ENCODE peak calls at places on chromosome 10, in seven cellular contexts. R is HepG2, C is GM12878, O is K562, U is H1, Z is HEK293T, S is WTC11. D is an unnamed sample.

GRCh38 chr10:120979435-120980315 is 128.5 kb downstream of the WDR11 start:
- DNase-seq in R (peak), C (no peak), O (no peak), U (peak), Z (peak), S (peak), D (peak)

GRCh38 chr10:8319704-8320103 is 265.2 kb downstream of the GATA3 start:
- DNase-seq in R (no peak), C (no peak), O (no peak), U (no peak), Z (no peak), S (no peak), D (no peak)

GRCh38 chr10:88095778-88096452 is 232.5 kb downstream of the PTEN start:
- DNase-seq in R (no peak), C (no peak), O (no peak), U (no peak), Z (no peak), S (no peak), D (no peak)

GRCh38 chr10:4431114-4431862 is 394.7 kb upstream of the AKR1E2 start:
- DNase-seq in R (peak), C (no peak), O (no peak), U (no peak), Z (no peak), S (no peak), D (peak)

GRCh38 chr10:101774589-101775272 is 1.2 kb downstream of the FGF8 start:
- DNase-seq in R (no peak), C (no peak), O (no peak), U (peak), Z (no peak), S (peak), D (no peak)

GRCh38 chr10:103553743-103554487 is 60.4 kb downstream of the NEURL1 start:
- DNase-seq in R (no peak), C (no peak), O (no peak), U (no peak), Z (no peak), S (no peak), D (no peak)

GRCh38 chr10:123906884-123907652 is 15.5 kb upstream of the CPXM2 start:
- DNase-seq in R (no peak), C (no peak), O (no peak), U (no peak), Z (no peak), S (no peak), D (no peak)

GRCh38 chr10:116272497-116273221 is at the start of gene GFRA1:
- DNase-seq in R (no peak), C (no peak), O (no peak), U (peak), Z (peak), S (peak), D (no peak)

GRCh38 chr10:71401969-71402368 is 5.2 kb downstream of the CDH23 start:
- DNase-seq in R (no peak), C (no peak), O (no peak), U (no peak), Z (no peak), S (no peak), D (no peak)

GRCh38 chr10:113650172-113650571 is 13.7 kb downstream of the NRAP start:
- DNase-seq in R (peak), C (no peak), O (no peak), U (no peak), Z (no peak), S (no peak), D (no peak)

GRCh38 chr10:80457554-80458262 is 3.6 kb downstream of the TSPAN14 start:
- DNase-seq in R (peak), C (no peak), O (no peak), U (no peak), Z (no peak), S (peak), D (no peak)

GRCh38 chr10:1358860-1359598 is 302.8 kb downstream of the WDR37 start:
- DNase-seq in R (no peak), C (no peak), O (no peak), U (no peak), Z (no peak), S (no peak), D (no peak)

GRCh38 chr10:117757121-117757795 is 214.7 kb downstream of the EMX2 start:
- DNase-seq in R (no peak), C (no peak), O (no peak), U (no peak), Z (no peak), S (no peak), D (no peak)

GRCh38 chr10:92727550-92727949 is 37.8 kb downstream of the HHEX start:
- DNase-seq in R (peak), C (no peak), O (no peak), U (no peak), Z (no peak), S (no peak), D (no peak)

GRCh38 chr10:46515402-46516192 is 40.9 kb downstream of the GPRIN2 start:
- DNase-seq in R (no peak), C (no peak), O (no peak), U (peak), Z (no peak), S (peak), D (no peak)

GRCh38 chr10:22740180-22740579 is 25.8 kb upstream of the PIP4K2A start:
- DNase-seq in R (peak), C (no peak), O (no peak), U (no peak), Z (no peak), S (no peak), D (no peak)

GRCh38 chr10:68253356-68253755 is 21.4 kb upstream of the ATOH7 start:
- DNase-seq in R (no peak), C (no peak), O (no peak), U (no peak), Z (no peak), S (no peak), D (no peak)

GRCh38 chr10:121418126-121418777 is 180.0 kb downstream of the FGFR2 start:
- DNase-seq in R (no peak), C (no peak), O (no peak), U (no peak), Z (no peak), S (no peak), D (peak)

GRCh38 chr10:35633006-35633980 is 8.8 kb downstream of the FZD8 start:
- DNase-seq in R (no peak), C (no peak), O (no peak), U (no peak), Z (no peak), S (no peak), D (no peak)
- TF ChIP-seq SP1 in R (no peak), C (no peak), O (no peak), U (no peak), Z (no peak), S (no peak), D (no peak)

DNA sequence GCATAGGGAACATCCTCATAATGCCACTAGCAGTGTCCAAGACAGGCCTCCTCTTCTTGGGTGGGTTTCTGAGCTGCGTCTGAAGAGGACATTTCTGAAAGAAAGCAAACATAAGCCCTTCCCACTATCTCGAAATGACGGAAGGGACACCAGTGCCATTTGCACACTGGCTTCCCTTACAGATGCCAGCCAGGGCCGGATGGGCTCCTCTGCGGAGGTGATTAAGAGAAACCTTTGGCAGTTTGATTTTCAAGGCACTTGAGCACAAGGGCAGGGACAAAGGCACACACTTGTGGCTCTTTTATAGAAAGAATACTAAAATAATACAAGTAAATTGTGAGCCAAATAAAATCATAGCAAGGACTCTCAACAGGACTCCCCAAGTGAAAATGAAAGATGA is 106.6 kb upstream of the CELF2 start:
- DNase-seq in R (no peak), C (no peak), O (no peak), U (no peak), Z (no peak), S (no peak), D (no peak)
- TF ChIP-seq SP1 in R (no peak), C (no peak), O (no peak), U (no peak), Z (no peak), S (no peak), D (no peak)

DNA sequence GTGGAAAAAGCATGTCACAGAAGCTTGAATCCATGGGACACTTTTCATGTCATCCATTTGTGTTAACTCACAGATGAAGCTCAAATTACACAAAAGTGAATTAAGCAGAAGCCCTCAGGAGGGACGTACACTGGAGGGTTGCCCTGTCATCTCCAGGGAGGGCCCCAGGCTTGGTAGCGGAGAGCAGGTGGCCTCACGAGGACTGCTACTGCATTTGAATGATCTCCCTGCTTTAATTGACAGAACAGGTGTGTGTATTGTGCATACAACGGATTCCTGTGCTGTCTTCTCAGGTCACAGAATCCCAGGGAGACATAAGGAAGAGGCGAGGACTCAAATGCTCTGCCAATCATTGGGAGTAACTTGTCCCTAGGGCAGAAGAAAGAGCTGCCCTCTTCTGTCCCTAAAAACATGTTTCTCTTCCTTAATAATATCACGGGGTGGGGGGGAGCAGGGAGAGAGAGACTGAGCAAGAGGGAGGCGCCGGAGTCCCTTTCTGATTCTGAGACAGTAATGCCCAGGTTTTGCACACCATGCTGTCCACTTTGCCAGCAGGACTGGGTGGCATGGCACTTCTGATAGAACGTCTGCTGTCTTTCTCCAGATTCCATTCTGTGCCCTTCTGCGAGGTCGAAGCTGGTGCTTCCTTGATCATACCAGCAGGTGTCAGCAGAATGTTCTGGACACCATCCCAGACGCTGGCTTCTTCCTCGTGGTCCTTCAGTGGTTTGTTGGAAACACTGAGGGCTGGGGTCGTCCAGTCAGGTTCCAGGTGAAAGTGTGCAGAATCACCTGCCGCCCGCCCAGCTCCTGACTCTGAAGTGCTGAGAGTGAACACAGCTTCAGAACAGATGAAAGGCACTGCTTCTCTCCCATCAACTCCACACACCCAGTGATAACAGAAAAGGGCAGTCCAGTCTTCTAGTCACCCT is 26.1 kb upstream of the RASGEF1A start:
- DNase-seq in R (peak), C (no peak), O (peak), U (no peak), Z (peak), S (peak), D (peak)
- TF ChIP-seq SP1 in R (no peak), C (no peak), O (no peak), U (no peak), Z (no peak), S (no peak), D (no peak)

GRCh38 chr10:110209926-110210662 is 2.7 kb downstream of the MXI1 start:
- DNase-seq in R (no peak), C (no peak), O (peak), U (peak), Z (peak), S (peak), D (no peak)

GRCh38 chr10:110214380-110214826 is 7.0 kb downstream of the MXI1 start:
- DNase-seq in R (no peak), C (no peak), O (no peak), U (no peak), Z (no peak), S (no peak), D (no peak)

GRCh38 chr10:110211455-110211843 is 4.0 kb downstream of the MXI1 start:
- DNase-seq in R (no peak), C (no peak), O (no peak), U (no peak), Z (no peak), S (no peak), D (no peak)

GRCh38 chr10:110210663-110211454 is 3.5 kb downstream of the MXI1 start:
- DNase-seq in R (peak), C (peak), O (peak), U (peak), Z (peak), S (peak), D (peak)

GRCh38 chr10:110212119-110213006 is 5.0 kb downstream of the MXI1 start:
- DNase-seq in R (no peak), C (no peak), O (peak), U (peak), Z (no peak), S (no peak), D (no peak)
- TF ChIP-seq SP1 in R (no peak), C (no peak), O (no peak), U (no peak), Z (no peak), S (no peak), D (no peak)

DNA sequence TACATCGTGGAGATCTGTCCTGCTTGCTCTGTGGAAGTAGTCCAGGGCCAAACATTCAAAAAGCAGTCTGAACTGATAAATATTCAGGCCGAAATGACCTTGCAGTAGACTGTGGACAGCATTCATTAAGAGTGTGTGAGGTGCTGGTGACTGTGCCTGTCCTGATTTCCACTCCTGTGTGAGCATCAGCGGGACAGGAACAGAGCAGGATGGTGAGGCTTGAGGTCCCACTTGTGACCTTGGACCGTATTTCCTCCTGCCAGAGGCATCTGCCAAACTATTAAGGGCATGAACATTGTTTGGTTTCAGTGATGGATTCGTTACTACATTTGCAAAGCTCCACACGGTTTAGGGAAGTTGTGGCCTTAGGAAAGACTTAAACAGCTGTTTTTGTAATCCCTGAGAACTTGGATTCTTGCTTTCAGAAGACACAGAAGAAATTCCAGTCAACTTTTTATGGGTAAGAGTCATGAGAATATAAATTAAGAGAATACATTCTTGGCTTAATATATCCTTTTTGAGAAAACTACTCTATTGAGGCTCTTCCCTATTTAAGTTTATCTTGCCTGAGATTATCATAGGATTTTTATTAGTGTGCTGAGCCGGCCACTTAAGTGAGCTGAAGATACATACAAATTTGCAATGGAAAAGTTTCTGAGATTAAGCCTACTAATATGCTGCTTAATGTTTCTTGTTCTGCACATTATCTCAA is 32.9 kb downstream of the CCNY start:
- DNase-seq in R (no peak), C (no peak), O (no peak), U (no peak), Z (no peak), S (no peak), D (no peak)
- TF ChIP-seq SP1 in R (no peak), C (no peak), O (no peak), U (no peak), Z (no peak), S (no peak), D (no peak)

GRCh38 chr10:30990971-30991646 is 40.6 kb downstream of the ZNF438 start:
- DNase-seq in R (no peak), C (no peak), O (no peak), U (no peak), Z (no peak), S (no peak), D (no peak)

GRCh38 chr10:30993155-30993554 is 38.5 kb downstream of the ZNF438 start:
- DNase-seq in R (no peak), C (no peak), O (no peak), U (no peak), Z (no peak), S (no peak), D (no peak)

GRCh38 chr10:30991647-30992011 is 40.0 kb downstream of the ZNF438 start:
- DNase-seq in R (no peak), C (no peak), O (no peak), U (no peak), Z (no peak), S (no peak), D (no peak)

GRCh38 chr10:30990351-30990750 is 41.3 kb downstream of the ZNF438 start:
- DNase-seq in R (no peak), C (no peak), O (no peak), U (no peak), Z (no peak), S (no peak), D (no peak)

DNA sequence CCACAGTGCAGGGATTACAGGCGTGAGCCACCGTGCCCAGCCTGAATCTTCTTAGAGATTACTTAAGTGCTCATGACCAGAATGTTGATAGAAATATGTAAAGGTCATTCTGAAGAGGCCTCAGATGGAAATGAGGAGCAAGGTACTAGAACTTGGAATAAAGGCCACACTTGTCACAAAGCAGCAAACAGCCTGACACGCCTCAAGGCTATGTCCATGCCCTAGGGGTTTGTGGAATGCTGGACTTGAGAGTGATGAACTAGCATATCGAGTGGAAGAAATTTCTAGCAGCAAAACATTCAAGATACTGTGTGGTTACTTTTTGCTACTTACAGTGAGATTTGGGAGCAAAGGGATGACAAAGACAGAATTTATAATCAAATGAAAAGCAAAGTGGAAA is 39.0 kb downstream of the ZNF438 start:
- DNase-seq in R (no peak), C (no peak), O (no peak), U (no peak), Z (no peak), S (no peak), D (no peak)
- TF ChIP-seq SP1 in R (no peak), C (no peak), O (no peak), U (no peak), Z (no peak), S (no peak), D (no peak)

GRCh38 chr10:132946806-132947530 is 4.6 kb upstream of the CFAP46 start:
- DNase-seq in R (no peak), C (no peak), O (no peak), U (no peak), Z (no peak), S (no peak), D (no peak)
- TF ChIP-seq SP1 in R (no peak), C (no peak), O (no peak), U (no peak), Z (no peak), S (no peak), D (no peak)

D was measured in HCT116.